ENCODE peak calls at places on chromosomes 12 and 14, in six cellular contexts. L is fibroblast of lung; G is CD8-positive, alpha-beta memory T cell; X is fibroblast of the aortic adventitia; C is choroid plexus epithelial cell; Z is GM23338. P is an unnamed sample.

GRCh38 chr12:89950421-89950820 is 241.8 kb upstream of the ATP2B1 start:
- DNase-seq in L (no peak), G (no peak), X (no peak), C (no peak), Z (no peak), P (no peak)

GRCh38 chr12:10717410-10717809 is 5.7 kb downstream of the YBX3 start:
- DNase-seq in L (no peak), G (no peak), X (peak; percentile 50), C (peak; percentile 68), Z (peak; percentile 12), P (no peak)

GRCh38 chr12:116629451-116629850 is 70.3 kb downstream of the MAP1LC3B2 start:
- DNase-seq in L (no peak), G (no peak), X (peak; percentile 41), C (no peak), Z (no peak), P (no peak)

GRCh38 chr12:106452309-106452708 is 94.8 kb downstream of the POLR3B start:
- DNase-seq in L (no peak), G (no peak), X (no peak), C (no peak), Z (no peak), P (no peak)

GRCh38 chr12:45532113-45532512 is 197.4 kb upstream of the ARID2 start:
- DNase-seq in L (no peak), G (no peak), X (no peak), C (peak; percentile 12), Z (peak; percentile 11), P (no peak)

GRCh38 chr12:121245951-121246350 is 36.0 kb downstream of the P2RX4 start:
- DNase-seq in L (no peak), G (no peak), X (no peak), C (no peak), Z (no peak), P (no peak)

GRCh38 chr12:111692575-111693210 is 6.8 kb downstream of the ACAD10 start:
- DNase-seq in L (no peak), G (no peak), X (no peak), C (peak; percentile 48), Z (peak; percentile 71), P (peak; percentile 43)

GRCh38 chr12:28500373-28501024 is 310.2 kb downstream of the CCDC91 start:
- DNase-seq in L (peak; percentile 23), G (no peak), X (peak; percentile 65), C (peak; percentile 69), Z (no peak), P (no peak)

GRCh38 chr12:119157528-119157927 is 21.2 kb upstream of the HSPB8 start:
- DNase-seq in L (no peak), G (no peak), X (no peak), C (no peak), Z (no peak), P (no peak)

GRCh38 chr14:56797003-56797568 is 13.2 kb downstream of the OTX2 start:
- DNase-seq in L (no peak), G (no peak), X (no peak), C (no peak), Z (peak; percentile 50), P (no peak)

GRCh38 chr12:104372048-104372720 is 68.6 kb downstream of the EID3 start:
- DNase-seq in L (no peak), G (peak; percentile 17), X (no peak), C (no peak), Z (no peak), P (no peak)

GRCh38 chr14:26839481-26839880 is 241.6 kb upstream of the NOVA1 start:
- DNase-seq in L (peak; percentile 51), G (no peak), X (peak; percentile 21), C (peak; percentile 4), Z (no peak), P (no peak)

GRCh38 chr14:33959692-33960151 is 8.8 kb upstream of the EGLN3 start:
- DNase-seq in L (no peak), G (no peak), X (no peak), C (no peak), Z (peak; percentile 66), P (no peak)

GRCh38 chr14:105145381-105146180 is 23.0 kb downstream of the JAG2 start:
- DNase-seq in L (no peak), G (no peak), X (no peak), C (no peak), Z (no peak), P (no peak)

GRCh38 chr12:69331482-69331845 is 16.7 kb upstream of the LYZ start:
- DNase-seq in L (peak; percentile 9), G (no peak), X (peak; percentile 10), C (no peak), Z (no peak), P (no peak)
- H3K4me3 ChIP-seq in L (no peak overlapping the region), G (peak overlapping the region; percentile 73), X (peak overlapping the region; percentile 43), C (peak overlapping the region; percentile 19), Z (peak overlapping the region; percentile 48), P (peak overlapping the region; percentile 42)

GRCh38 chr12:79451988-79452387 is 238.8 kb downstream of the PAWR start:
- DNase-seq in L (peak; percentile 83), G (no peak), X (peak; percentile 86), C (peak; percentile 96), Z (no peak), P (peak; percentile 97)
- H3K4me3 ChIP-seq in L (no peak overlapping the region), G (no peak overlapping the region), X (no peak overlapping the region), C (no peak overlapping the region), Z (no peak overlapping the region), P (no peak overlapping the region)

DNA sequence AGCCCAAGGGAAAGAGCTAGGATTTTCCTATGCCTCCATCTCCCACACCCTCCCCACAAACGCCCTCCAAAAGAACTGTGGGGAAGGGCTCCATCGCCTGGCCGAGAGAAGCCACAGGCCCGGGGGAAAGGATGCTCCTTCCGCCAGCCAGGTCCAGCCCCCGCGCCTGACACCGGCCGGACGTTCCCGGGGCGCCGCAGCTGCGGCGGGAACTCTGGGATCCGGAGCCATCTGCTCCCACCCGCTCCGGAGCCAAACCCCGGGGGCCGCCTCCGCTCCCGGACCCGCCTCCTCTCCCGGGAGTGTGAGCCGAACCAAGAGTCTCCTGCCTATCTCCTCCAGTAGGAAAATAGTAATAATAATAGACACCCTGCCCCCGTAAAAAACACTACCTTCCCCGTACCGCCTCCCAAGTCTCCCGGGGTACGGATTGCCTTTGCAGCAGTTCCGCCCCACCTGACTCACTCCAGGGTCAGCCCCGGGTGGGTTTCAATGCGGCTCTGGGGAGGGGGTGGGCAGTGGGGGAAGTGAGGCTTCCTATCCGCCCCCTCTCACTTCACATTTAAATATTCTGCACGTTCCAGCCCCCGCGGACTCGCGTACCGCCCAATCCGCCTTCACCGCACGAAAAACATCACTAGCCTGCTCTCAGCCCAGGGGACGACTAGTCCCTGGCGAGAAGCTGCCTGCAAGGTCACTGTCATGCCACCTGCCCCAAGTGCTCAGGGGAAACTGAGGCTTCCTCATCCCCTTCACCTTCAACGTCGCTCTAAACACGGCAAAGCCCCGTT is 2.4 kb downstream of the AGAP2 start:
- DNase-seq in L (no peak), G (no peak), X (no peak), C (peak; percentile 45), Z (peak; percentile 91), P (no peak)
- H3K4me3 ChIP-seq in L (no peak overlapping the region), G (no peak overlapping the region), X (peak overlapping the region; percentile 13), C (peak overlapping the region; percentile 39), Z (peak overlapping the region; percentile 62), P (peak overlapping the region; percentile 29)

DNA sequence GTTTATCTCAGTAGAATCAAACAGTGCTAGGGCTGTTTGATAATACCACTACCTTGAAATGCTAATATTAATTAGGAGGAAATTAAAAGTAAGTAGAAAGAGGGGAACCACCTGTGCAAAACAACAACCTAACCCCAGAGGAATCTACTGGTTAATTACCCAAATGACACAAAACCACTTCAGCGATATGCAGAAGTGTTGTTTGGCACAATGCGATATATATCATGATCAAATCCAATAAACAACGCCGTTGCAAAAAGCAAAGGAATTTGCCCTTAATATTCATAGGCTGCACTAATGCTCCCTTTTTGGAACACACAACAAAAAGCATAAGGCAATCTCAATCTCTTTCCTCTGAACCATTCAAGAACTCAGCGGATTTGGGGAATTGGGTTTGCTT is 1.6 kb downstream of the MAP4K5 start:
- DNase-seq in L (no peak), G (no peak), X (peak; percentile 25), C (no peak), Z (no peak), P (no peak)
- H3K4me3 ChIP-seq in L (peak overlapping the region; percentile 53), G (peak overlapping the region; percentile 40), X (peak overlapping the region; percentile 84), C (peak overlapping the region; percentile 95), Z (peak overlapping the region; percentile 82), P (peak overlapping the region; percentile 84)

GRCh38 chr12:65817866-65818265 is 6.4 kb upstream of the HMGA2 start:
- DNase-seq in L (no peak), G (no peak), X (no peak), C (no peak), Z (peak; percentile 30), P (no peak)
- H3K4me3 ChIP-seq in L (no peak overlapping the region), G (no peak overlapping the region), X (no peak overlapping the region), C (no peak overlapping the region), Z (no peak overlapping the region), P (no peak overlapping the region)

P was measured in brain microvascular endothelial cell.